ENCODE peak calls at places on chromosomes 11 and 22, in four cellular contexts. P, Q, F and V are unnamed samples.

GRCh38 chr11:102733232-102733875 is 8.6 kb upstream of the MMP8 start:
- DNase-seq in Q (no peak), F (peak; percentile 73), P (peak; percentile 49), V (peak; percentile 64)

GRCh38 chr11:43832536-43832935 is 48.1 kb upstream of the ALKBH3 start:
- DNase-seq in F (no peak), Q (no peak), P (no peak), V (no peak)

GRCh38 chr11:34548278-34548677 is 34.7 kb upstream of the ELF5 start:
- DNase-seq in P (no peak), Q (no peak), F (no peak), V (no peak)

GRCh38 chr22:37302617-37303555 is 20.6 kb downstream of the CYTH4 start:
- DNase-seq in Q (no peak), P (no peak), F (no peak), V (no peak)

GRCh38 chr22:20131593-20131855 is at the start of gene ZDHHC8:
- DNase-seq in Q (no peak), P (no peak), F (peak; percentile 97), V (no peak)

GRCh38 chr11:114057147-114057546 is 2.4 kb upstream of the ZBTB16 start:
- DNase-seq in Q (no peak), P (no peak), F (no peak), V (no peak)

GRCh38 chr11:2271077-2271326 is 614 bp upstream of the ASCL2 start:
- DNase-seq in F (peak; percentile 68), Q (no peak), P (no peak), V (no peak)

GRCh38 chr22:48556751-48557150 is 1270.9 kb downstream of the BRD1 start:
- DNase-seq in Q (no peak), P (no peak), F (no peak), V (no peak)

GRCh38 chr11:73439002-73439843 is 63.0 kb downstream of the RELT start:
- DNase-seq in Q (no peak), P (peak; percentile 61), F (no peak), V (no peak)

GRCh38 chr22:20175597-20175900 is 24.7 kb upstream of the CCDC188 start:
- DNase-seq in P (peak; percentile 63), Q (no peak), F (no peak), V (no peak)

GRCh38 chr22:19625331-19626041 is 88.8 kb upstream of the SEPTIN5 start:
- DNase-seq in P (no peak), Q (no peak), F (no peak), V (no peak)

GRCh38 chr11:124108158-124108557 is 7.1 kb upstream of the VWA5A start:
- DNase-seq in Q (no peak), F (peak; percentile 40), P (no peak), V (peak; percentile 29)

GRCh38 chr11:104892723-104893511 is 5.3 kb downstream of the CASP12 start:
- DNase-seq in Q (no peak), P (no peak), F (no peak), V (no peak)

GRCh38 chr11:15941206-15941770 is 415.1 kb downstream of the SOX6 start:
- DNase-seq in P (peak; percentile 46), F (peak; percentile 96), Q (no peak), V (no peak)

GRCh38 chr11:121634889-121635288 is 182.1 kb upstream of the SORL1-AS1 start:
- DNase-seq in P (no peak), F (no peak), Q (no peak), V (no peak)

GRCh38 chr11:73154178-73154577 is 12.1 kb upstream of the FCHSD2 start:
- DNase-seq in P (no peak), Q (peak; percentile 95), F (no peak), V (no peak)

GRCh38 chr11:34157163-34157562 is 51.7 kb downstream of the NAT10 start:
- DNase-seq in F (no peak), P (peak; percentile 56), Q (no peak), V (no peak)

GRCh38 chr11:57410287-57410686 is 16.6 kb downstream of the SLC43A3 start:
- DNase-seq in F (no peak), Q (no peak), P (no peak), V (no peak)

GRCh38 chr22:28329582-28330073 is 350.0 kb downstream of the TTC28 start:
- DNase-seq in P (no peak), Q (no peak), F (no peak), V (no peak)

GRCh38 chr11:47464479-47464878 is 15.5 kb upstream of the RAPSN start:
- DNase-seq in Q (no peak), F (no peak), P (no peak), V (no peak)

GRCh38 chr11:77471520-77472234 is 2.2 kb downstream of the PAK1 start:
- DNase-seq in P (peak; percentile 46), Q (no peak), F (peak; percentile 11), V (peak; percentile 22)

GRCh38 chr22:49739138-49739537 is 88.5 kb downstream of the BRD1 start:
- DNase-seq in F (no peak), P (no peak), Q (no peak), V (no peak)

GRCh38 chr11:11125618-11126017 is 227.4 kb downstream of the CSNK2A3 start:
- DNase-seq in F (no peak), P (no peak), Q (no peak), V (no peak)

GRCh38 chr11:19243601-19244000 is 2.9 kb upstream of the E2F8 start:
- DNase-seq in P (no peak), F (no peak), Q (no peak), V (no peak)

GRCh38 chr11:94721565-94722292 is 46.4 kb upstream of the AMOTL1 start:
- DNase-seq in F (no peak), P (no peak), Q (no peak), V (no peak)

GRCh38 chr11:66882540-66882939 is 25.7 kb downstream of the LRFN4 start:
- DNase-seq in Q (no peak), F (no peak), P (no peak), V (no peak)

GRCh38 chr22:37843746-37844089 is 416 bp downstream of the ANKRD54 start:
- DNase-seq in F (peak; percentile 69), Q (no peak), P (peak; percentile 85), V (no peak)

GRCh38 chr22:19820880-19821522 is 33.7 kb downstream of the GNB1L start:
- DNase-seq in F (no peak), Q (no peak), P (peak; percentile 47), V (no peak)

GRCh38 chr22:44024288-44024908 is at the start of gene PARVB:
- DNase-seq in P (peak; percentile 84), Q (no peak), F (peak; percentile 70), V (peak; percentile 9)

GRCh38 chr11:1810761-1811160 is 24.0 kb upstream of the SYT8 start:
- DNase-seq in Q (no peak), P (no peak), F (no peak), V (no peak)

GRCh38 chr22:22087854-22088657 is 105.5 kb upstream of the TOP3B start:
- DNase-seq in P (no peak), F (no peak), Q (no peak), V (no peak)

GRCh38 chr11:17653606-17654005 is 65.8 kb upstream of the MYOD1 start:
- DNase-seq in Q (no peak), F (no peak), P (no peak), V (no peak)

GRCh38 chr22:23233746-23234408 is 53.6 kb downstream of the BCR start:
- DNase-seq in Q (no peak), F (peak; percentile 63), P (peak; percentile 69), V (no peak)

GRCh38 chr11:88357323-88358039 is 19.9 kb upstream of the CTSC start:
- DNase-seq in P (no peak), Q (peak; percentile 79), F (peak; percentile 42), V (peak; percentile 47)

GRCh38 chr11:78788533-78788932 is 213.9 kb upstream of the NARS2 start:
- DNase-seq in Q (no peak), F (no peak), P (no peak), V (no peak)
- TF ChIP-seq RAD21 in Q (no peak), F (no peak), P (no peak), V (no peak)

GRCh38 chr22:30025187-30025586 is 55.1 kb upstream of the HORMAD2 start:
- DNase-seq in P (no peak), F (no peak), Q (no peak), V (no peak)
- TF ChIP-seq MAX in P (no peak), F (no peak), Q (no peak), V (no peak)

GRCh38 chr11:63681208-63682044 is at the start of gene RTN3:
- DNase-seq in Q (peak; percentile 96), F (peak; percentile 98), P (peak; percentile 98), V (peak; percentile 99)

GRCh38 chr11:63683133-63683991 is 2.1 kb downstream of the RTN3 start:
- DNase-seq in P (no peak), F (no peak), Q (no peak), V (no peak)

GRCh38 chr11:63682045-63682915 is 980 bp downstream of the RTN3 start:
- DNase-seq in F (peak; percentile 39), P (peak; percentile 55), Q (no peak), V (peak; percentile 42)

DNA sequence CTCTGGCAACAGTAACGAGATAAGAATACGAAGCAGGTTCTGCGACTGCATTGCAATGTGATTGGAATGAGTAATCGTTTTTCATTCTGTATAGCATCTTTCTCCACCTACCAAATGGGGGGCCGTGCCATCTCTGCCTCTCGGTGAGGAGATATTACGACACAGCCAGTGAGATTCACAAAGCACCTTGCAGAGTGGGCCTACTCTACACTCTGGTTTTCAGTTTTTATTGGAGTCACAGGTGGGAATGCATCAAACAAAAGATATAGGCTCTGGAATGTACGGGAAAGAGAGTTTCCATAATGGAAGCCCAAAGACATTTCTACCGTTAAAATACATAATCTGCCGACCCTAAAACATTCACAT is 475 bp upstream of the RTN3 start:
- DNase-seq in P (peak; percentile 35), F (no peak), Q (no peak), V (no peak)
- TF ChIP-seq RCOR1 in P (no peak), F (no peak), Q (no peak), V (no peak)

GRCh38 chr22:30968924-30969531 is at the start of gene TUG1:
- DNase-seq in F (peak; percentile 94), P (peak; percentile 99), Q (peak; percentile 90), V (peak; percentile 95)

GRCh38 chr22:30969532-30970355 is 679 bp downstream of the TUG1 start:
- DNase-seq in F (peak; percentile 61), Q (no peak), P (no peak), V (peak; percentile 6)

GRCh38 chr22:30964858-30965257 is 3.7 kb downstream of the MORC2 start:
- DNase-seq in F (no peak), P (no peak), Q (no peak), V (no peak)

GRCh38 chr22:30970356-30970746 is 1.3 kb downstream of the TUG1 start:
- DNase-seq in Q (no peak), F (no peak), P (no peak), V (no peak)

DNA sequence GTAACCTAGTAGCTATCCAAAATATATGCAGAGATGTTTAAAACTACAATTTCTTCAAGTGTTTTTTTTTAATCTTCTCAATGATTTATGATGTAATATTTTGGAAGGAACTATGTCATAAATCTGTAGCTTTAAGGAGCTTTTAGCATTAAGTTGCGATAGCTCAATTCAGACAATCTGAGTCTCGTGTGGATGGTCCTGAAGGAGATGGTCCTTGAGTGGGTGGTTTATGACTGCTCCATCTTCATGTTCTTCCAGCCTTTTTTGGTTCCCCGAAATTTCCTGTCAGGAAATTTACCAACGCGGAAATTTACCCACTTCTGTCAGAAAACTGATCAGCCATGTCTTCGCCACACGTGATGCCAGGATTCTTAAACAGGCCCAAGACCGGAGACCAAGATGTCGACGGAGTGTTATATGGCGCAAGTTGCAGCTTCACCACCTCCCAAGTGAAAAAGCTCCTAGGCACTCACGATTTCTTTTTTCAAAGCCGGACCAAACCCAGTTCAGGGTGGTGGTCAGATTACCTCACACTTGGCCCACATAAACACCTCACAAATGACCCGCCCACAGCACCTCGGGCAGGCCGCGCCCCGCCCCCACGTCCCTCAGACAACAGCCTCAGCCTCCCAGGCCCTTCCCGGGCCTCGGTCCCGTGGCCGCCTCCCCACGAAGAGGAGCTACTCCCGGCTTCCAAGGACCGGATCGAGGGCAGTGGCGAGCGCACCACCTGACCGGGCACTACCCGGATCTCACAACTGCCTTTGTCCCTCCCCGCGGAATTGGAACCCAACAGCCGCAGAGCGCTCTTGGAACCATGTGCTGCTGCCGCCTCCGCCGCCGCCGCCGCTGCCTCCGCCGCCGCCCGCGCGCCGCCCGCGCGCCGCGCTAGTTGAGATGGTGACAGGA is at the start of gene MORC2:
- DNase-seq in Q (no peak), F (peak; percentile 59), P (no peak), V (peak; percentile 27)
- TF ChIP-seq RAD21 in Q (no peak), F (no peak), P (no peak), V (no peak)